ENCODE peak calls at places on chromosome 5, in seven cellular contexts. L is gastrocnemius medialis, T is adrenal gland, W is A549, H is GM12892, S is HCT116, M is sigmoid colon. R is an unnamed sample.

GRCh38 chr5:17069995-17070405 is 133.9 kb upstream of the MYO10 start:
- DNase-seq in L (no peak), T (peak), W (no peak), H (no peak), S (peak), M (no peak), R (no peak)

GRCh38 chr5:124822647-124823046 is 76.2 kb upstream of the ZNF608 start:
- DNase-seq in L (no peak), T (no peak), W (no peak), H (no peak), S (no peak), M (no peak), R (no peak)

GRCh38 chr5:27316283-27316675 is 277.9 kb upstream of the CDH9 start:
- DNase-seq in L (no peak), T (no peak), W (no peak), H (no peak), S (no peak), M (no peak), R (no peak)

GRCh38 chr5:25649628-25650265 is 1005.0 kb upstream of the CDH10 start:
- DNase-seq in L (no peak), T (no peak), W (no peak), H (no peak), S (no peak), M (no peak), R (no peak)

GRCh38 chr5:137751869-137752491 is 2.2 kb downstream of the HNRNPA0 start:
- DNase-seq in L (peak), T (peak), W (peak), H (no peak), S (peak), M (no peak), R (peak)

GRCh38 chr5:151480859-151481258 is 33.5 kb downstream of the SLC36A1 start:
- DNase-seq in L (peak), T (no peak), W (no peak), H (no peak), S (no peak), M (no peak), R (no peak)

GRCh38 chr5:400282-401215 is 42.4 kb upstream of the EXOC3 start:
- DNase-seq in L (no peak), T (no peak), W (no peak), H (no peak), S (no peak), M (peak), R (peak)

GRCh38 chr5:125291447-125291846 is 545.0 kb upstream of the ZNF608 start:
- DNase-seq in L (no peak), T (no peak), W (no peak), H (no peak), S (no peak), M (no peak), R (peak)

GRCh38 chr5:76724871-76725270 is 8.9 kb downstream of the F2R start:
- DNase-seq in L (no peak), T (no peak), W (peak), H (no peak), S (no peak), M (no peak), R (no peak)

GRCh38 chr5:14265574-14265973 is 122.4 kb downstream of the TRIO start:
- DNase-seq in L (no peak), T (no peak), W (peak), H (no peak), S (peak), M (no peak), R (no peak)

GRCh38 chr5:456351-457194 is 13.6 kb downstream of the EXOC3 start:
- DNase-seq in L (peak), T (no peak), W (no peak), H (no peak), S (no peak), M (peak), R (no peak)

GRCh38 chr5:10602031-10602806 is 38.3 kb downstream of the ANKRD33B start:
- DNase-seq in L (peak), T (no peak), W (no peak), H (no peak), S (no peak), M (no peak), R (no peak)

GRCh38 chr5:172213126-172213525 is 19.2 kb downstream of the EFCAB9 start:
- DNase-seq in L (no peak), T (no peak), W (no peak), H (no peak), S (no peak), M (no peak), R (no peak)

GRCh38 chr5:1118738-1119137 is 6.9 kb upstream of the SLC12A7 start:
- DNase-seq in L (no peak), T (no peak), W (no peak), H (no peak), S (no peak), M (peak), R (peak)

GRCh38 chr5:168359820-168360460 is 68.5 kb downstream of the WWC1 start:
- DNase-seq in L (no peak), T (no peak), W (no peak), H (no peak), S (peak), M (no peak), R (no peak)

GRCh38 chr5:115194671-115195070 is 25.0 kb upstream of the TRIM36 start:
- DNase-seq in L (no peak), T (no peak), W (no peak), H (no peak), S (no peak), M (no peak), R (no peak)

GRCh38 chr5:16869821-16870796 is 66.0 kb downstream of the MYO10 start:
- DNase-seq in L (peak), T (no peak), W (no peak), H (no peak), S (peak), M (no peak), R (no peak)

GRCh38 chr5:41738695-41739354 is 131.4 kb downstream of the OXCT1 start:
- DNase-seq in L (no peak), T (no peak), W (no peak), H (no peak), S (no peak), M (no peak), R (no peak)

GRCh38 chr5:152542741-152543140 is 137.7 kb upstream of the NMUR2 start:
- DNase-seq in L (no peak), T (no peak), W (no peak), H (no peak), S (no peak), M (no peak), R (no peak)

GRCh38 chr5:88761269-88761880 is 121.6 kb downstream of the MEF2C start:
- DNase-seq in L (no peak), T (no peak), W (no peak), H (no peak), S (no peak), M (no peak), R (no peak)

GRCh38 chr5:102750435-102750834 is 4.7 kb upstream of the PAM start:
- DNase-seq in L (no peak), T (no peak), W (no peak), H (no peak), S (no peak), M (no peak), R (no peak)

GRCh38 chr5:132259061-132259851 is 1.8 kb downstream of the PDLIM4 start:
- DNase-seq in L (peak), T (peak), W (no peak), H (no peak), S (no peak), M (peak), R (peak)

GRCh38 chr5:105952875-105953274 is 1717.9 kb downstream of the EFNA5 start:
- DNase-seq in L (no peak), T (no peak), W (no peak), H (no peak), S (no peak), M (no peak), R (no peak)

GRCh38 chr5:14581891-14582796 is 552 bp downstream of the OTULINL start:
- DNase-seq in L (no peak), T (peak), W (peak), H (peak), S (peak), M (peak), R (peak)

GRCh38 chr5:102971693-102972293 is 148.1 kb downstream of the GIN1 start:
- DNase-seq in L (no peak), T (no peak), W (peak), H (no peak), S (peak), M (no peak), R (no peak)

GRCh38 chr5:36199620-36200019 is 42.1 kb downstream of the NADK2 start:
- DNase-seq in L (no peak), T (no peak), W (no peak), H (no peak), S (no peak), M (no peak), R (no peak)

GRCh38 chr5:175202461-175203065 is 241.4 kb downstream of the DRD1 start:
- DNase-seq in L (no peak), T (peak), W (peak), H (no peak), S (peak), M (no peak), R (no peak)

GRCh38 chr5:114360816-114361723 is 800 bp upstream of the KCNN2 start:
- DNase-seq in L (no peak), T (peak), W (peak), H (peak), S (no peak), M (no peak), R (peak)

GRCh38 chr5:98770158-98770910 is 3.1 kb upstream of the RGMB start:
- DNase-seq in L (peak), T (peak), W (no peak), H (no peak), S (no peak), M (peak), R (peak)

GRCh38 chr5:131640043-131640856 is 5.2 kb upstream of the RAPGEF6 start:
- DNase-seq in L (no peak), T (no peak), W (no peak), H (no peak), S (no peak), M (no peak), R (no peak)

GRCh38 chr5:58918015-58918729 is 335.3 kb downstream of the RAB3C start:
- DNase-seq in L (no peak), T (no peak), W (no peak), H (no peak), S (no peak), M (no peak), R (no peak)

GRCh38 chr5:115575167-115576070 is 26.9 kb downstream of the TICAM2 start:
- DNase-seq in L (no peak), T (no peak), W (no peak), H (no peak), S (no peak), M (no peak), R (no peak)

GRCh38 chr5:151742870-151743294 is 15.5 kb downstream of the ATOX1 start:
- DNase-seq in L (no peak), T (peak), W (peak), H (no peak), S (peak), M (peak), R (peak)

GRCh38 chr5:132657676-132658382 is at the start of gene IL13:
- DNase-seq in L (no peak), T (no peak), W (no peak), H (no peak), S (no peak), M (no peak), R (no peak)

GRCh38 chr5:136802382-136802781 is 437.0 kb upstream of the TRPC7 start:
- DNase-seq in L (peak), T (no peak), W (peak), H (no peak), S (no peak), M (no peak), R (no peak)

GRCh38 chr5:136065588-136065987 is 36.8 kb downstream of the TGFBI start:
- DNase-seq in L (no peak), T (no peak), W (no peak), H (no peak), S (no peak), M (no peak), R (no peak)

GRCh38 chr5:95858023-95858461 is 35.5 kb upstream of the GLRX start:
- DNase-seq in L (peak), T (peak), W (no peak), H (no peak), S (no peak), M (peak), R (no peak)

GRCh38 chr5:109929371-109929770 is 239.6 kb downstream of the MAN2A1 start:
- DNase-seq in L (no peak), T (no peak), W (no peak), H (no peak), S (no peak), M (no peak), R (no peak)

GRCh38 chr5:73754254-73754653 is 128.3 kb downstream of the ARHGEF28 start:
- DNase-seq in L (no peak), T (no peak), W (no peak), H (no peak), S (no peak), M (no peak), R (no peak)

GRCh38 chr5:157686841-157687554 is 15.7 kb downstream of the C5orf52 start:
- DNase-seq in L (no peak), T (no peak), W (no peak), H (no peak), S (no peak), M (no peak), R (no peak)

DNA sequence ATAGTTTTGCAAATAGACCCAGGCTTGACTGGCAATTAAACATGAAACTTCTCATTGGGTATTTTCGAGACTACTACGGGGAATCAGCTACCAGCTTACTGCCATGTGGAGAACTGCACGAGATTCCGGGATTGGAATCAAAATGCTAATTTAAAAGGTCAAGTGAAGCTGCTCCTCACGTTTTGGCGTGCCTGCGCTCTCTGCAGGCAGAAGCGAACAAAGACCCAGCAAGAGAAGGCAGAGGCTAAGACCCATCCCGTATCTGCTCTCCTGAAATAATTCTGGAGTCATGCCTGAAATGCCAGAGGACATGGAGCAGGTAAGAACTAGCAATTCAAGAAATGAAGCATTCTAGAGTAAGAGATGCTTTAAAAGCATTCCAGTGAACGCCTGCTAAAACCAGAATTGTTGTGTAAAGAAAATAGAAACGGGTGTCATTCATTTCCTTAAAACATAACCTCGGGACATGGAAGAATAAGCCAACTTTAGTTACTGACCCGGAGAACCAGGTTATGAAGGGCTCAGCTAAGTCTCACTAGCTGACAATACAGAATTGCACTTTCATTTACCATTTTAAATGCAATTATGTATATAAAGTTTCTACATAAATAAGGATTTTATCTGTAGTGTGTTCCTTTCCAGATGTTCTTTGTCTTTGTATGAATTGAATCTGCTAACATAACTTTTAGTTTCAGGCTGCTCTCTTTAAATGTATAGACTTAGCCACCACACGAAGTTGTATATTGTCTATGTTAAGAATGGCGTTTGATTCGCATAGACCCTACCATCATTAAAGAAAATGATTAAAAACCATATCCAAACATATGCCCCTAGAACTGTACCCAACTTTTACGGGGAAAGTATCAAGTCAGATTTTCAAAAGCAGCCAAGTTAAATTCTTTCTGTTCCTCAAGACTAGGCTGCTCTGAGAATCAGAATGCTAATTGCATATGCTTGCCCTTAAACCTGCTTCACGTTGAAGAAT is 2.0 kb upstream of the MAT2B start:
- DNase-seq in L (peak), T (peak), W (peak), H (no peak), S (peak), M (peak), R (peak)
- TF ChIP-seq POLR2A in L (no peak), T (peak), W (peak), H (peak), S (peak), M (no peak), R (no peak)

GRCh38 chr5:149149942-149150341 is 8.6 kb downstream of the ABLIM3 start:
- DNase-seq in L (no peak), T (no peak), W (no peak), H (no peak), S (no peak), M (no peak), R (no peak)
- TF ChIP-seq POLR2A in L (no peak), T (no peak), W (no peak), H (no peak), S (no peak), M (no peak), R (no peak)

GRCh38 chr5:143244000-143244736 is 159.3 kb downstream of the NR3C1 start:
- DNase-seq in L (peak), T (no peak), W (peak), H (no peak), S (peak), M (peak), R (peak)
- TF ChIP-seq POLR2A in L (no peak), T (no peak), W (peak), H (no peak), S (peak), M (no peak), R (no peak)

DNA sequence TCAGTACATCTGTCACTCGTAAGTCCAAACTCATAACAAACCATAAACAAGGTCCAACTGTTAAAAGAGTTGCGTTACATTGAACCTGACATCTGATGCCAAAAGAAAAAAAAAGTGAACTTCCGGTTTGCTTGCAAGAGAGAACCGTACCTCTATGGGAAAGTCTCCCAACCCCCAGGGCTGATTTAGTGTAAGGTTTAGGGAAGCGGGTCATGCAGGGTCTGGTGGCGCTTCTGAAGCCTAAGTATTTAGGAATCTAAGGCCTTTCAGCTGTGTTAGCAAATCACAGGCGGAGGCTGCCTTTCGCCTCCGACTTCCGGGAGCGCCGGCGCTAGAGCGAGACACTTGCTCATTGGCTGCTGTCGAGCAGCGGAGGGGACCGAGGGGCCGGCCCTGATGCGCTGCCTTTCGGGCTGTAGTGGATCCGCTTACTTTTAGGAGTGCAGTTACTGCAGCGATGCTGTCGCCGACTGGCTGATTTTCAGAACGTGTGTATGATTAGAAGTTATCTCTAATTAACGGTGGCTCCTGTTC is 12.0 kb upstream of the GNPDA1 start:
- DNase-seq in L (peak), T (peak), W (peak), H (peak), S (peak), M (peak), R (peak)
- TF ChIP-seq POLR2A in L (no peak), T (no peak), W (no peak), H (no peak), S (peak), M (peak), R (no peak)

DNA sequence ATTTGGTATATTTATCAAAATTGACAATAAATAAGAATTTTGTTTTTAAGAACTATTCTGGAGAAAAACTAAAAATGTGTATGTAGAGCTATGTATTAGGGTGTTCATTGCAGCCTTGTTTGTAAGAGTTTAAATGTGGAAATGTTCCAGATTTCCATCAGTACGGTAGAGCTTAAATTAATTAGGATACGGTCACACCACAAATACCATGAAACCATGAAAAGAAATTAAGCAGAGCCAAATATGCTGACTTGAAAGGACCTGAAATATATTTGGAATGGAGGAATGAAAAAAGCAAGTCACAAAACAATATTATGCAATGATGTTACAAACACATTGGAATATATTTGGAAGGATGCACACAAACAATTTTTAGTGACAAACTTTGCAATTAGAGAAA is 64.6 kb downstream of the ACTBL2 start:
- DNase-seq in L (no peak), T (no peak), W (no peak), H (no peak), S (no peak), M (no peak), R (no peak)
- TF ChIP-seq POLR2A in L (no peak), T (no peak), W (no peak), H (no peak), S (no peak), M (no peak), R (no peak)

DNA sequence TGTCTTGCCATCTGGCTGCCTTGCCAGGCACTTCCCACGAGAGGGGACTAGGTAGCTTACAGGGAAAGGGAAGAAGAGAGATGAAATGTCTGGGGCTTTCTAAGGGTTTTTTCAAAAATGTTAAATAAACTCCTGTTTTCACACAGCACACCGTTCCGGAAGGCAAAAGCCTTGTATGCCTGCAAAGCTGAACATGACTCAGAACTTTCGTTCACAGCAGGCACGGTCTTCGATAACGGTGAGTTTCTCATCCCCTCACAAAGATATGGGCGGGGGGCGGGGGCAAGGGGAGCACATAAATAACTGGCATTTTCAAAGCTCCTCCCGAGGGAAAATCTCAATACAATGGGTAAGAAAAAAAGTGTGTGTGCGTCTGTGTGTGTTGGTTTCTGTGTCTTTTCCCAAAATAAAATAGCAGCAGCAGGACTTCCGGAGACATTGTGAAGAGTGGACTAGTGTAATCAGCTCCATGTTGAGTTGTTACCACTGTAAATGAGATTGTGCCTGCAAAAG is 189.6 kb downstream of the NR3C1 start:
- DNase-seq in L (no peak), T (no peak), W (no peak), H (peak), S (no peak), M (no peak), R (no peak)
- TF ChIP-seq POLR2A in L (no peak), T (no peak), W (no peak), H (peak), S (no peak), M (no peak), R (no peak)